ENCODE peak calls at places on chromosomes 13 and 19, in eight cellular contexts. B, O, T, H, E, A, D and U are unnamed samples. For H3K4me1, the result is how much of the 10 kb centered on the place peaks cover.

GRCh38 chr19:35138305-35138799 is 272 bp upstream of the FXYD1 start:
- DNase-seq in E (peak), H (peak), O (no peak), T (peak), B (no peak), D (no peak), A (peak), U (no peak)

GRCh38 chr19:13808856-13809255 is 13.6 kb downstream of the ZSWIM4 start:
- DNase-seq in A (no peak), H (no peak), B (no peak), T (no peak), E (no peak), D (no peak), O (no peak), U (no peak)

GRCh38 chr19:6002591-6002990 is 24.7 kb upstream of the RANBP3 start:
- DNase-seq in O (no peak), A (no peak), E (no peak), B (no peak), D (no peak), T (no peak), H (no peak), U (no peak)

GRCh38 chr19:42150940-42151339 is 18.7 kb upstream of the POU2F2 start:
- DNase-seq in H (no peak), E (no peak), D (no peak), T (no peak), A (no peak), O (no peak), B (no peak), U (no peak)

GRCh38 chr19:51644636-51645271 is 1.9 kb downstream of the SIGLEC14 start:
- DNase-seq in T (no peak), A (no peak), B (no peak), H (no peak), E (no peak), O (no peak), D (no peak), U (no peak)

GRCh38 chr19:11204943-11205349 is 7.6 kb upstream of the KANK2 start:
- DNase-seq in O (no peak), T (no peak), E (peak), A (no peak), B (no peak), D (no peak), H (no peak), U (no peak)

GRCh38 chr13:52162279-52163101 is 3.1 kb upstream of the NEK3 start:
- DNase-seq in E (no peak), D (no peak), B (no peak), A (no peak), O (no peak), T (no peak), H (peak), U (no peak)

GRCh38 chr13:42891591-42891990 is 100.5 kb downstream of the EPSTI1 start:
- DNase-seq in O (no peak), E (no peak), H (no peak), A (no peak), B (no peak), T (no peak), D (peak), U (no peak)

GRCh38 chr13:43132228-43132627 is 108.8 kb downstream of the DNAJC15 start:
- DNase-seq in B (no peak), D (peak), O (no peak), A (no peak), T (no peak), H (peak), E (no peak), U (no peak)

GRCh38 chr13:86383151-86383550 is 583.9 kb upstream of the SLITRK6 start:
- DNase-seq in E (no peak), H (no peak), O (no peak), A (no peak), D (no peak), B (no peak), T (no peak), U (no peak)

GRCh38 chr19:11256189-11256588 is 6.1 kb downstream of the DOCK6 start:
- DNase-seq in E (no peak), H (peak), D (no peak), O (no peak), T (no peak), A (peak), B (no peak), U (no peak)

GRCh38 chr13:93225610-93226009 is 997 bp upstream of the GPC6 start:
- DNase-seq in H (no peak), O (no peak), E (no peak), D (no peak), B (no peak), A (no peak), T (no peak), U (no peak)

GRCh38 chr13:25371608-25372274 is at the start of gene ATP8A2:
- DNase-seq in H (no peak), T (no peak), O (no peak), B (no peak), D (no peak), A (no peak), E (no peak), U (no peak)

GRCh38 chr13:43054803-43055802 is 31.7 kb downstream of the DNAJC15 start:
- DNase-seq in H (peak), D (no peak), O (no peak), A (peak), T (no peak), E (peak), B (no peak), U (no peak)

GRCh38 chr19:42178791-42179500 is 38.5 kb downstream of the DEDD2 start:
- DNase-seq in B (no peak), E (no peak), H (no peak), A (no peak), O (no peak), T (no peak), D (no peak), U (no peak)

GRCh38 chr19:38012290-38012689 is 105.3 kb downstream of the SIPA1L3 start:
- DNase-seq in D (no peak), T (no peak), O (no peak), A (no peak), E (no peak), H (no peak), B (no peak), U (no peak)
- H3K4me1 ChIP-seq in D (under half), T (under half), O (under half), A (under half), E (under half), H (under half), B (under half), U (under half)

GRCh38 chr19:56476671-56477428 is at the start of gene ZNF667:
- DNase-seq in E (no peak), O (peak), A (peak), B (no peak), D (no peak), T (peak), H (peak), U (no peak)
- H3K4me3 ChIP-seq in E (peak), O (peak), A (peak), B (peak), D (peak), T (peak), H (peak), U (peak)

GRCh38 chr13:48976677-48977625 is 1.2 kb downstream of the FNDC3A start:
- DNase-seq in A (no peak), O (no peak), B (peak), T (no peak), D (peak), E (no peak), H (peak), U (no peak)

GRCh38 chr13:48975926-48976676 is 389 bp downstream of the FNDC3A start:
- DNase-seq in E (peak), B (peak), A (peak), T (peak), D (peak), H (peak), O (peak), U (peak)

GRCh38 chr13:48977973-48978372 is 2.3 kb downstream of the FNDC3A start:
- DNase-seq in T (no peak), A (no peak), D (no peak), B (no peak), E (no peak), O (no peak), H (no peak), U (no peak)

GRCh38 chr13:48973845-48974431 is 1.8 kb upstream of the FNDC3A start:
- DNase-seq in H (no peak), D (no peak), A (no peak), B (no peak), T (no peak), O (no peak), E (no peak), U (no peak)

DNA sequence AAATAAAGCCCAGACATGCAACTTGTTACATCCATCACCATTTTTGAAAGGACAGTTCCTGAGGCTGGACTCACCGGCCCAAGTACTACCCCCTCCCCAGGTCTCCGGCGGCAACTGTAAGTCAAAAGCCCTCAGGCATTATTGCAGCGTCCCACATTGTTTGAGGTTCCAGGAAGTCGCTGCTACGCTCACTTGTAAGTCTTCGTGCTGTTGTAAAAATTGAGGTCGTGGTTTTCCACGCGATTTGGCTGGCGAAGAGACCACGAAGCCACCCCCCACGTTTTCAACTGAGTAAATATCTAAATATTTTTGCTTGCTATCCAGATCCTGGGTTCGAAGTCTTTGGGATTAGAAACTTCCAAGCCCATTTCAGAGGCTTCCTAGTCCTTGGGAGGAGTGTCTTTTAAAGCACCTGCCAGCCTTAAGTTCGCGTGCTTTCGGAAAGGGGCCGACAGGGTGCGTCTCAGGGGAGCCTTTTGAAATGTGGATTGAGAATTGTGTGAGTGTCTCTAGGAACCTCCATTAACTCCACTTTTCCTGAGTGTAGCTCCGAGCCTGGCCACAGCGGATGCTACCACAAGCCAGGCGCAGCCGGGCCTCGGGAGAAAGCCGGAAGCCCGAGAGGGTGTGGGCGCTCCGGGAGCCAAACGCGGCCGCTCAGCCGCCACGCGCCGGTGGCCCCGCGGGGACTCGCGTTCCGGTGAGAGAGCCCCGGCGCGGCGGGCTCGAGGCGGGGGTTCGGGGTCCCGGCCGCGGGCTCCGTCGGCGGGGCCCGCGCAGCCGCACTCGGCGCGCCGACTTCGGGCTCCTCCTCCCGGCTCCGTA is at the start of gene FNDC3A:
- DNase-seq in E (peak), H (peak), B (peak), T (no peak), D (peak), A (peak), O (peak), U (peak)
- TF ChIP-seq CTCF in E (no peak), H (peak), B (peak), T (peak), D (no peak), A (no peak), O (no peak), U (no peak)

DNA sequence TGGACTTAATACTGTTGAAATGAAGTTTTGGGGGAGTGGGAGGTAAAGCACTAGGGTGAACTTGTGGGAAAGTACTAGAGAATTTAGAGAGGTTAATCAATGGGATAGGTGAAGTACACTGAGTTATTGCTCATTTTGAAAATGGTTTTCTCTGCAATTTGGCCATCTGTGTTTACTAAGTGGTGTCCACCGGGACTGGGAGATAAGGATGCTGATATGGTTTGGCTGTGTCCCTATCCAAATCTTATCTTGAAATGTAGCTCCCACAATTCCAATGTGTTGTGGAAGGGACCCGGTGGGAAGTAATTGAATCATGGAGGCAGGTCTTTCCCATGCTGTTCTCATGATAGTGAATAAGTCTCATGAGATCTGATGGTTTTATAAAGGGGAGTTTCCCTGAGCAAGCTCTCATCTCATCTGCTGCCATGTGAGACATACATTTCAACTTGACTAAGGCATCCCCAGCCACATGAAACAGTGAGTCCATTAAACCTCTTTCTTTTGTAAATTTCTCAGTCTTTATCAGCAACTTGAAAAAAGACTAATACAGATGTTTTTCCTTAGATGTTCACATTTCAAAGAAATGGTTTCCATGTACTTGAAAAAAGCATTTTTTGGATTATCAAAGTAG is 1569.4 kb upstream of the PRR20A start:
- DNase-seq in H (no peak), A (no peak), E (no peak), T (no peak), O (no peak), D (no peak), B (no peak), U (no peak)
- H3K4me1 ChIP-seq in H (under half), A (under half), E (under half), T (under half), O (under half), D (under half), B (under half), U (under half)

GRCh38 chr13:28495586-28496564 is 947 bp upstream of the FLT1 start:
- DNase-seq in E (no peak), D (no peak), B (no peak), O (no peak), A (no peak), H (no peak), T (no peak), U (peak)

GRCh38 chr13:28493740-28494536 is 990 bp downstream of the FLT1 start:
- DNase-seq in T (no peak), A (no peak), D (no peak), B (no peak), H (no peak), E (no peak), O (peak), U (peak)

GRCh38 chr13:28494537-28494860 is 429 bp downstream of the FLT1 start:
- DNase-seq in T (no peak), H (no peak), A (peak), O (no peak), D (no peak), E (no peak), B (no peak), U (peak)

GRCh38 chr13:28492527-28493367 is 2.2 kb downstream of the FLT1 start:
- DNase-seq in E (no peak), D (no peak), O (no peak), A (no peak), H (no peak), B (no peak), T (no peak), U (no peak)

GRCh38 chr13:28494861-28495585 is at the start of gene FLT1:
- DNase-seq in A (peak), T (no peak), H (no peak), O (peak), D (no peak), B (no peak), E (peak), U (peak)
- H3K4me3 ChIP-seq in A (peak), T (peak), H (peak), O (peak), D (peak), B (peak), E (peak), U (peak)

GRCh38 chr19:45130888-45131615 is 29.7 kb downstream of the NKPD1 start:
- DNase-seq in T (no peak), D (no peak), B (no peak), H (no peak), A (no peak), E (no peak), O (no peak), U (no peak)
- TF ChIP-seq CTCF in T (no peak), D (no peak), B (peak), H (no peak), A (no peak), E (no peak), O (no peak), U (no peak)

GRCh38 chr19:45103200-45103624 is 10.2 kb downstream of the PPP1R37 start:
- DNase-seq in O (peak), B (peak), T (no peak), H (peak), A (peak), D (no peak), E (no peak), U (no peak)

GRCh38 chr19:45102481-45102880 is 9.5 kb downstream of the PPP1R37 start:
- DNase-seq in D (no peak), E (no peak), B (no peak), O (no peak), A (no peak), T (no peak), H (no peak), U (no peak)

GRCh38 chr19:45100797-45101196 is 7.8 kb downstream of the PPP1R37 start:
- DNase-seq in A (no peak), T (no peak), O (no peak), H (peak), E (no peak), B (no peak), D (no peak), U (no peak)

GRCh38 chr19:45100202-45100600 is 7.2 kb downstream of the PPP1R37 start:
- DNase-seq in T (no peak), O (no peak), D (no peak), H (no peak), B (no peak), E (no peak), A (no peak), U (no peak)

GRCh38 chr19:45101796-45102195 is 8.8 kb downstream of the PPP1R37 start:
- DNase-seq in O (no peak), H (no peak), D (no peak), A (no peak), T (no peak), E (no peak), B (no peak), U (no peak)
- H3K4me1 ChIP-seq in O (half or more), H (under half), D (under half), A (half or more), T (half or more), E (under half), B (under half), U (half or more)